ENCODE peak calls at places on chromosomes 5 and 9, in nine cellular contexts. One of them, this sample, is unnamed.
A peak's percentile ranks its signal among the peaks of the same experiment; 100 is the strongest.

GRCh38 chr5:54449923-54450322 is 5.6 kb upstream of the HSPB3 start:
- DNase-seq in uterus: no peak
- DNase-seq in HFFc6: no peak
- DNase-seq in stomach: no peak
- DNase-seq in BJ: no peak
- DNase-seq in tibial nerve: no peak
- DNase-seq in tibial artery: no peak
- DNase-seq in CD4-positive, alpha-beta T cell: no peak
- DNase-seq in A549: no peak
- DNase-seq in this sample: no peak

GRCh38 chr5:128271859-128272446 is 188.4 kb downstream of the SLC12A2 start:
- DNase-seq in uterus: no peak
- DNase-seq in HFFc6: peak; percentile 93
- DNase-seq in stomach: no peak
- DNase-seq in BJ: peak; percentile 26
- DNase-seq in tibial nerve: no peak
- DNase-seq in tibial artery: no peak
- DNase-seq in CD4-positive, alpha-beta T cell: no peak
- DNase-seq in A549: peak; percentile 24
- DNase-seq in this sample: no peak

GRCh38 chr9:133235549-133236222 is 26.6 kb upstream of the OBP2B start:
- DNase-seq in uterus: no peak
- DNase-seq in HFFc6: no peak
- DNase-seq in stomach: no peak
- DNase-seq in BJ: no peak
- DNase-seq in tibial nerve: no peak
- DNase-seq in tibial artery: no peak
- DNase-seq in CD4-positive, alpha-beta T cell: no peak
- DNase-seq in A549: no peak
- DNase-seq in this sample: no peak

GRCh38 chr5:53008751-53009150 is 19.6 kb downstream of the ITGA2 start:
- DNase-seq in uterus: no peak
- DNase-seq in HFFc6: peak; percentile 69
- DNase-seq in stomach: no peak
- DNase-seq in BJ: no peak
- DNase-seq in tibial nerve: no peak
- DNase-seq in tibial artery: no peak
- DNase-seq in CD4-positive, alpha-beta T cell: no peak
- DNase-seq in A549: peak; percentile 25
- DNase-seq in this sample: no peak

GRCh38 chr5:76204191-76204590 is 121.0 kb downstream of the SV2C start:
- DNase-seq in uterus: no peak
- DNase-seq in HFFc6: no peak
- DNase-seq in stomach: no peak
- DNase-seq in BJ: no peak
- DNase-seq in tibial nerve: no peak
- DNase-seq in tibial artery: no peak
- DNase-seq in CD4-positive, alpha-beta T cell: no peak
- DNase-seq in A549: no peak
- DNase-seq in this sample: no peak

GRCh38 chr5:61407706-61408105 is 75.6 kb downstream of the ZSWIM6 start:
- DNase-seq in uterus: no peak
- DNase-seq in HFFc6: no peak
- DNase-seq in stomach: no peak
- DNase-seq in BJ: no peak
- DNase-seq in tibial nerve: no peak
- DNase-seq in tibial artery: no peak
- DNase-seq in CD4-positive, alpha-beta T cell: no peak
- DNase-seq in A549: no peak
- DNase-seq in this sample: no peak

GRCh38 chr5:57338068-57338848 is 144.4 kb downstream of the ACTBL2 start:
- DNase-seq in uterus: no peak
- DNase-seq in HFFc6: peak; percentile 6
- DNase-seq in stomach: no peak
- DNase-seq in BJ: no peak
- DNase-seq in tibial nerve: no peak
- DNase-seq in tibial artery: no peak
- DNase-seq in CD4-positive, alpha-beta T cell: no peak
- DNase-seq in A549: peak; percentile 25
- DNase-seq in this sample: no peak

GRCh38 chr9:72038890-72039410 is 21.5 kb downstream of the C9orf57 start:
- DNase-seq in uterus: peak; percentile 68
- DNase-seq in HFFc6: peak; percentile 72
- DNase-seq in stomach: peak; percentile 82
- DNase-seq in BJ: no peak
- DNase-seq in tibial nerve: peak; percentile 54
- DNase-seq in tibial artery: peak; percentile 72
- DNase-seq in CD4-positive, alpha-beta T cell: peak; percentile 49
- DNase-seq in A549: peak; percentile 74
- DNase-seq in this sample: peak; percentile 23

GRCh38 chr9:97855486-97855875 is 2.5 kb downstream of the FOXE1 start:
- DNase-seq in uterus: no peak
- DNase-seq in HFFc6: no peak
- DNase-seq in stomach: no peak
- DNase-seq in BJ: no peak
- DNase-seq in tibial nerve: no peak
- DNase-seq in tibial artery: no peak
- DNase-seq in CD4-positive, alpha-beta T cell: no peak
- DNase-seq in A549: no peak
- DNase-seq in this sample: no peak

GRCh38 chr5:91345466-91345865 is 37.7 kb downstream of the ARRDC3 start:
- DNase-seq in uterus: no peak
- DNase-seq in HFFc6: no peak
- DNase-seq in stomach: no peak
- DNase-seq in BJ: no peak
- DNase-seq in tibial nerve: no peak
- DNase-seq in tibial artery: no peak
- DNase-seq in CD4-positive, alpha-beta T cell: no peak
- DNase-seq in A549: no peak
- DNase-seq in this sample: no peak

GRCh38 chr5:11387382-11387781 is 516.9 kb downstream of the CTNND2 start:
- DNase-seq in uterus: no peak
- DNase-seq in HFFc6: no peak
- DNase-seq in stomach: no peak
- DNase-seq in BJ: no peak
- DNase-seq in tibial nerve: no peak
- DNase-seq in tibial artery: no peak
- DNase-seq in CD4-positive, alpha-beta T cell: no peak
- DNase-seq in A549: no peak
- DNase-seq in this sample: no peak

GRCh38 chr9:79575560-79575959 is 3.8 kb downstream of the TLE4 start:
- DNase-seq in uterus: no peak
- DNase-seq in HFFc6: no peak
- DNase-seq in stomach: no peak
- DNase-seq in BJ: no peak
- DNase-seq in tibial nerve: no peak
- DNase-seq in tibial artery: no peak
- DNase-seq in CD4-positive, alpha-beta T cell: no peak
- DNase-seq in A549: no peak
- DNase-seq in this sample: no peak

GRCh38 chr5:172280317-172280716 is 3.2 kb downstream of the UBTD2 start:
- DNase-seq in uterus: no peak
- DNase-seq in HFFc6: no peak
- DNase-seq in stomach: no peak
- DNase-seq in BJ: no peak
- DNase-seq in tibial nerve: no peak
- DNase-seq in tibial artery: no peak
- DNase-seq in CD4-positive, alpha-beta T cell: no peak
- DNase-seq in A549: no peak
- DNase-seq in this sample: no peak

GRCh38 chr9:89021154-89021803 is 30.0 kb downstream of the S1PR3 start:
- DNase-seq in uterus: peak; percentile 81
- DNase-seq in HFFc6: peak; percentile 89
- DNase-seq in stomach: peak; percentile 39
- DNase-seq in BJ: peak; percentile 60
- DNase-seq in tibial nerve: peak; percentile 34
- DNase-seq in tibial artery: peak; percentile 72
- DNase-seq in CD4-positive, alpha-beta T cell: no peak
- DNase-seq in A549: peak; percentile 41
- DNase-seq in this sample: no peak

DNA sequence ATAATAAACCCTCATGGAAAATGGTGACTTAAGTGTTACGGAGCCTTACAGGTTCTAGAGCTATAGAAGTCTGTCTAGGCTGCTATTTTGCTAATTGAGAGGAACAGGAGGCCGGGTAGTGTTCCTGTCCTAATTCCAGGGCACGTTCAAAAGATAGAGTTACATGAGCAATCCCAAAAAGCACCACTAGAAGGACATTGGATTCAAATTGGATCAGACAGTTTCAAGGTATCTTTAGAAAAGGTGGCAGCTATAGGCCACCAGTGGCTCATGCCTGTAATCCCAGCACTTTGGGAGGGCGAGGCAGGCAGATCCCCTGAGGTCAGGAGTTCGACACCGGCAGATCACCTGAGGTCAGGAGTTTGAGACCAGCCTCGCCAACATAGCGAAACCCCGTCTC is 458.8 kb downstream of the TMEM232 start:
- DNase-seq in uterus: no peak
- DNase-seq in HFFc6: no peak
- DNase-seq in stomach: no peak
- DNase-seq in BJ: no peak
- DNase-seq in tibial nerve: no peak
- DNase-seq in tibial artery: no peak
- DNase-seq in CD4-positive, alpha-beta T cell: no peak
- DNase-seq in A549: no peak
- DNase-seq in this sample: no peak
- TF ChIP-seq CTCF in uterus: no peak
- TF ChIP-seq CTCF in HFFc6: no peak
- TF ChIP-seq CTCF in stomach: no peak
- TF ChIP-seq CTCF in BJ: no peak
- TF ChIP-seq CTCF in tibial nerve: no peak
- TF ChIP-seq CTCF in tibial artery: no peak
- TF ChIP-seq CTCF in CD4-positive, alpha-beta T cell: no peak
- TF ChIP-seq CTCF in A549: no peak
- TF ChIP-seq CTCF in this sample: no peak

GRCh38 chr9:135961277-135961705 is at the start of gene UBAC1:
- DNase-seq in uterus: peak; percentile 95
- DNase-seq in HFFc6: peak; percentile 91
- DNase-seq in stomach: peak; percentile 97
- DNase-seq in BJ: peak; percentile 58
- DNase-seq in tibial nerve: peak; percentile 91
- DNase-seq in tibial artery: peak; percentile 93
- DNase-seq in CD4-positive, alpha-beta T cell: peak; percentile 95
- DNase-seq in A549: peak; percentile 99
- DNase-seq in this sample: peak; percentile 49
- TF ChIP-seq CTCF in uterus: peak; percentile 78
- TF ChIP-seq CTCF in HFFc6: peak; percentile 65
- TF ChIP-seq CTCF in stomach: peak; percentile 52
- TF ChIP-seq CTCF in BJ: peak; percentile 41
- TF ChIP-seq CTCF in tibial nerve: peak; percentile 57
- TF ChIP-seq CTCF in tibial artery: peak; percentile 45
- TF ChIP-seq CTCF in CD4-positive, alpha-beta T cell: peak; percentile 20
- TF ChIP-seq CTCF in A549: peak; percentile 29
- TF ChIP-seq CTCF in this sample: peak; percentile 50

GRCh38 chr5:1316941-1317340 is 22.1 kb upstream of the TERT start:
- DNase-seq in uterus: no peak
- DNase-seq in HFFc6: no peak
- DNase-seq in stomach: no peak
- DNase-seq in BJ: no peak
- DNase-seq in tibial nerve: no peak
- DNase-seq in tibial artery: peak; percentile 7
- DNase-seq in CD4-positive, alpha-beta T cell: no peak
- DNase-seq in A549: no peak
- DNase-seq in this sample: no peak
- TF ChIP-seq CTCF in uterus: no peak
- TF ChIP-seq CTCF in HFFc6: no peak
- TF ChIP-seq CTCF in stomach: no peak
- TF ChIP-seq CTCF in BJ: no peak
- TF ChIP-seq CTCF in tibial nerve: no peak
- TF ChIP-seq CTCF in tibial artery: no peak
- TF ChIP-seq CTCF in CD4-positive, alpha-beta T cell: no peak
- TF ChIP-seq CTCF in A549: no peak
- TF ChIP-seq CTCF in this sample: no peak

GRCh38 chr9:136806631-136807201 is 1.0 kb upstream of the RABL6 start:
- DNase-seq in uterus: no peak
- DNase-seq in HFFc6: no peak
- DNase-seq in stomach: no peak
- DNase-seq in BJ: no peak
- DNase-seq in tibial nerve: no peak
- DNase-seq in tibial artery: no peak
- DNase-seq in CD4-positive, alpha-beta T cell: no peak
- DNase-seq in A549: no peak
- DNase-seq in this sample: no peak

GRCh38 chr9:136807281-136808074 is at the start of gene RABL6:
- DNase-seq in uterus: peak; percentile 65
- DNase-seq in HFFc6: peak; percentile 49
- DNase-seq in stomach: peak; percentile 79
- DNase-seq in BJ: no peak
- DNase-seq in tibial nerve: peak; percentile 45
- DNase-seq in tibial artery: peak; percentile 57
- DNase-seq in CD4-positive, alpha-beta T cell: peak; percentile 73
- DNase-seq in A549: peak; percentile 91
- DNase-seq in this sample: no peak

GRCh38 chr9:136805207-136805740 is 2.5 kb upstream of the RABL6 start:
- DNase-seq in uterus: no peak
- DNase-seq in HFFc6: no peak
- DNase-seq in stomach: no peak
- DNase-seq in BJ: no peak
- DNase-seq in tibial nerve: no peak
- DNase-seq in tibial artery: no peak
- DNase-seq in CD4-positive, alpha-beta T cell: no peak
- DNase-seq in A549: no peak
- DNase-seq in this sample: no peak

GRCh38 chr9:136804509-136805206 is 3.1 kb upstream of the RABL6 start:
- DNase-seq in uterus: no peak
- DNase-seq in HFFc6: no peak
- DNase-seq in stomach: no peak
- DNase-seq in BJ: no peak
- DNase-seq in tibial nerve: no peak
- DNase-seq in tibial artery: no peak
- DNase-seq in CD4-positive, alpha-beta T cell: no peak
- DNase-seq in A549: no peak
- DNase-seq in this sample: no peak

DNA sequence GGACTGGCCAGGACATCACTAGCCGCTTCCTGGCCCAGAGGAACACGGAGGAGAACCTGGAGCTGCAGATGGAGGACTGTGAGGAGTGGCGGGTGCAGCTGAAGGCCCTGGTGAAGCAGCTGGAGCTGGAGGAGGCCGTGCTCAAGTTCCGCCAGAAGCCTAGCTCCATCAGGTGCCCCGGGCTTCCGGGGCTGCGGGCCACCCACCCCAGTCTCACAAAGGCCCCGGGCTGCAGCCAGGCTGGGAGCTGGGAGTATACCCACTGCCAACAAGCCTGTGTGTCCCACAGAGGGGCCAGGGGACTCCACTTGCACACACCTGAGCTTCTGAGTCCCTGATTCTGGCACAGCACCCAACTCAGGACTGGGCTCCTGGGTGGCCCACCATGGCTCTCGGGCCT is 1.7 kb upstream of the RABL6 start:
- DNase-seq in uterus: no peak
- DNase-seq in HFFc6: no peak
- DNase-seq in stomach: no peak
- DNase-seq in BJ: no peak
- DNase-seq in tibial nerve: no peak
- DNase-seq in tibial artery: no peak
- DNase-seq in CD4-positive, alpha-beta T cell: no peak
- DNase-seq in A549: no peak
- DNase-seq in this sample: no peak
- TF ChIP-seq CTCF in uterus: no peak
- TF ChIP-seq CTCF in HFFc6: no peak
- TF ChIP-seq CTCF in stomach: no peak
- TF ChIP-seq CTCF in BJ: no peak
- TF ChIP-seq CTCF in tibial nerve: no peak
- TF ChIP-seq CTCF in tibial artery: no peak
- TF ChIP-seq CTCF in CD4-positive, alpha-beta T cell: no peak
- TF ChIP-seq CTCF in A549: no peak
- TF ChIP-seq CTCF in this sample: no peak

This sample was measured in keratinocyte.